ENCODE peak calls at places on chromosomes 3 and 15, in four cellular contexts. One of them, this sample, is unnamed.

GRCh38 chr3:181075098-181075497 is 85.6 kb upstream of the DNAJC19 start:
- DNase-seq in K562: no peak
- DNase-seq in HepG2: no peak
- DNase-seq in A549: no peak
- DNase-seq in this sample: no peak

GRCh38 chr3:36991923-36992805 is 767 bp downstream of the EPM2AIP1 start:
- DNase-seq in A549: peak
- DNase-seq in K562: peak
- DNase-seq in HepG2: peak
- DNase-seq in this sample: no peak

GRCh38 chr3:140092883-140093536 is 158.0 kb downstream of the CLSTN2 start:
- DNase-seq in A549: no peak
- DNase-seq in K562: peak
- DNase-seq in HepG2: no peak
- DNase-seq in this sample: no peak

GRCh38 chr3:187567741-187568140 is 102.5 kb downstream of the SST start:
- DNase-seq in HepG2: peak
- DNase-seq in K562: no peak
- DNase-seq in A549: no peak
- DNase-seq in this sample: no peak

GRCh38 chr3:69197922-69198540 is 75.6 kb upstream of the LMOD3 start:
- DNase-seq in A549: no peak
- DNase-seq in HepG2: no peak
- DNase-seq in K562: no peak
- DNase-seq in this sample: no peak

GRCh38 chr3:168156479-168156878 is 60.8 kb upstream of the GOLIM4 start:
- DNase-seq in HepG2: no peak
- DNase-seq in K562: no peak
- DNase-seq in A549: no peak
- DNase-seq in this sample: no peak

GRCh38 chr15:63559753-63560152 is 37.4 kb upstream of the FBXL22 start:
- DNase-seq in K562: no peak
- DNase-seq in HepG2: no peak
- DNase-seq in A549: no peak
- DNase-seq in this sample: no peak

GRCh38 chr3:158106773-158107461 is 697 bp upstream of the SHOX2 start:
- DNase-seq in HepG2: no peak
- DNase-seq in A549: peak
- DNase-seq in K562: no peak
- DNase-seq in this sample: no peak

GRCh38 chr3:102790742-102791141 is 355.9 kb downstream of the ZPLD1 start:
- DNase-seq in K562: no peak
- DNase-seq in A549: no peak
- DNase-seq in HepG2: no peak
- DNase-seq in this sample: no peak

GRCh38 chr3:128969993-128970740 is 23.7 kb downstream of the CFAP92 start:
- DNase-seq in HepG2: peak
- DNase-seq in K562: peak
- DNase-seq in A549: peak
- DNase-seq in this sample: no peak

GRCh38 chr3:197487911-197488391 is 67.8 kb downstream of the BDH1 start:
- DNase-seq in K562: peak
- DNase-seq in A549: peak
- DNase-seq in HepG2: peak
- DNase-seq in this sample: no peak

GRCh38 chr3:157858821-157859220 is 247.4 kb downstream of the SHOX2 start:
- DNase-seq in K562: no peak
- DNase-seq in HepG2: no peak
- DNase-seq in A549: no peak
- DNase-seq in this sample: no peak

GRCh38 chr15:45948226-45948625 is 313.4 kb downstream of the SQOR start:
- DNase-seq in A549: no peak
- DNase-seq in HepG2: no peak
- DNase-seq in K562: no peak
- DNase-seq in this sample: no peak

GRCh38 chr3:111210003-111210699 is 138.5 kb downstream of the NECTIN3 start:
- DNase-seq in A549: no peak
- DNase-seq in HepG2: no peak
- DNase-seq in K562: no peak
- DNase-seq in this sample: no peak

GRCh38 chr3:78665776-78666457 is 1101.9 kb downstream of the ROBO1 start:
- DNase-seq in K562: no peak
- DNase-seq in HepG2: no peak
- DNase-seq in A549: no peak
- DNase-seq in this sample: no peak

GRCh38 chr15:67242665-67243064 is 11.8 kb downstream of the AAGAB start:
- DNase-seq in K562: no peak
- DNase-seq in A549: no peak
- DNase-seq in HepG2: no peak
- DNase-seq in this sample: no peak

GRCh38 chr3:107235923-107236315 is 141.3 kb upstream of the CCDC54 start:
- DNase-seq in HepG2: peak
- DNase-seq in K562: peak
- DNase-seq in A549: peak
- DNase-seq in this sample: peak

GRCh38 chr3:149547954-149548728 is 73.6 kb downstream of the TM4SF4 start:
- DNase-seq in HepG2: peak
- DNase-seq in A549: peak
- DNase-seq in K562: no peak
- DNase-seq in this sample: no peak

GRCh38 chr15:69685524-69686452 is 233.2 kb downstream of the RPLP1 start:
- DNase-seq in HepG2: no peak
- DNase-seq in A549: no peak
- DNase-seq in K562: no peak
- DNase-seq in this sample: no peak

GRCh38 chr3:50515565-50516047 is 12.2 kb upstream of the CACNA2D2 start:
- DNase-seq in K562: no peak
- DNase-seq in HepG2: peak
- DNase-seq in A549: no peak
- DNase-seq in this sample: no peak

GRCh38 chr3:129336093-129336706 is 57.5 kb downstream of the HMCES start:
- DNase-seq in K562: no peak
- DNase-seq in A549: no peak
- DNase-seq in HepG2: no peak
- DNase-seq in this sample: no peak

GRCh38 chr3:11705049-11705448 is 61.3 kb upstream of the VGLL4 start:
- DNase-seq in HepG2: no peak
- DNase-seq in A549: no peak
- DNase-seq in K562: peak
- DNase-seq in this sample: no peak

GRCh38 chr3:153138267-153139210 is 23.5 kb upstream of the RAP2B start:
- DNase-seq in HepG2: peak
- DNase-seq in K562: peak
- DNase-seq in A549: peak
- DNase-seq in this sample: peak

GRCh38 chr3:118641608-118642007 is 393.0 kb downstream of the IGSF11 start:
- DNase-seq in HepG2: no peak
- DNase-seq in K562: no peak
- DNase-seq in A549: peak
- DNase-seq in this sample: no peak

GRCh38 chr3:76400141-76400540 is 614.8 kb upstream of the ZNF717 start:
- DNase-seq in A549: no peak
- DNase-seq in K562: no peak
- DNase-seq in HepG2: no peak
- DNase-seq in this sample: no peak

GRCh38 chr3:133504736-133505135 is 68.8 kb upstream of the CDV3 start:
- DNase-seq in A549: no peak
- DNase-seq in HepG2: no peak
- DNase-seq in K562: no peak
- DNase-seq in this sample: no peak

GRCh38 chr3:169112153-169112892 is 551.2 kb downstream of the MECOM start:
- DNase-seq in K562: no peak
- DNase-seq in HepG2: peak
- DNase-seq in A549: no peak
- DNase-seq in this sample: no peak

GRCh38 chr15:51579012-51579411 is 43.6 kb downstream of the DMXL2 start:
- DNase-seq in K562: no peak
- DNase-seq in HepG2: no peak
- DNase-seq in A549: no peak
- DNase-seq in this sample: no peak

GRCh38 chr15:89776274-89777072 is at the start of gene MESP2:
- DNase-seq in K562: peak
- DNase-seq in HepG2: peak
- DNase-seq in A549: peak
- DNase-seq in this sample: no peak

GRCh38 chr15:58524247-58524646 is 92.5 kb downstream of the LIPC start:
- DNase-seq in K562: no peak
- DNase-seq in A549: peak
- DNase-seq in HepG2: peak
- DNase-seq in this sample: no peak

GRCh38 chr3:188299713-188300112 is 145.8 kb downstream of the LPP start:
- DNase-seq in HepG2: no peak
- DNase-seq in K562: no peak
- DNase-seq in A549: no peak
- DNase-seq in this sample: no peak

GRCh38 chr15:80072285-80072684 is 12.8 kb downstream of the ZFAND6 start:
- DNase-seq in K562: peak
- DNase-seq in HepG2: peak
- DNase-seq in A549: peak
- DNase-seq in this sample: peak
- TF ChIP-seq USF2 in K562: no peak
- TF ChIP-seq USF2 in HepG2: no peak
- TF ChIP-seq USF2 in A549: no peak
- TF ChIP-seq USF2 in this sample: no peak

GRCh38 chr15:74836846-74837245 is 6.1 kb downstream of the ULK3 start:
- DNase-seq in HepG2: no peak
- DNase-seq in A549: no peak
- DNase-seq in K562: no peak
- DNase-seq in this sample: no peak

GRCh38 chr15:74832826-74833225 is 6.4 kb downstream of the CPLX3 start:
- DNase-seq in A549: no peak
- DNase-seq in K562: no peak
- DNase-seq in HepG2: no peak
- DNase-seq in this sample: no peak

GRCh38 chr15:74833376-74834107 is 7.1 kb downstream of the CPLX3 start:
- DNase-seq in HepG2: no peak
- DNase-seq in A549: no peak
- DNase-seq in K562: no peak
- DNase-seq in this sample: no peak

GRCh38 chr15:74837482-74837881 is 5.5 kb downstream of the ULK3 start:
- DNase-seq in A549: no peak
- DNase-seq in K562: no peak
- DNase-seq in HepG2: no peak
- DNase-seq in this sample: no peak

GRCh38 chr15:74835312-74835823 is 7.6 kb downstream of the ULK3 start:
- DNase-seq in A549: peak
- DNase-seq in K562: peak
- DNase-seq in HepG2: peak
- DNase-seq in this sample: no peak
- TF ChIP-seq JUNB in A549: no peak
- TF ChIP-seq JUNB in K562: no peak
- TF ChIP-seq JUNB in HepG2: no peak
- TF ChIP-seq JUNB in this sample: no peak

GRCh38 chr15:71448688-71449114 is 333.4 kb downstream of the THSD4 start:
- DNase-seq in HepG2: peak
- DNase-seq in A549: peak
- DNase-seq in K562: peak
- DNase-seq in this sample: no peak
- TF ChIP-seq USF2 in HepG2: no peak
- TF ChIP-seq USF2 in A549: no peak
- TF ChIP-seq USF2 in K562: no peak
- TF ChIP-seq USF2 in this sample: no peak

GRCh38 chr15:61500951-61501350 is 271.8 kb upstream of the RORA start:
- DNase-seq in HepG2: no peak
- DNase-seq in K562: no peak
- DNase-seq in A549: no peak
- DNase-seq in this sample: no peak
- TF ChIP-seq JUNB in HepG2: no peak
- TF ChIP-seq JUNB in K562: no peak
- TF ChIP-seq JUNB in A549: no peak
- TF ChIP-seq JUNB in this sample: no peak

GRCh38 chr15:38551720-38552627 is 12.6 kb downstream of the RASGRP1 start:
- DNase-seq in HepG2: no peak
- DNase-seq in K562: no peak
- DNase-seq in A549: no peak
- DNase-seq in this sample: no peak

GRCh38 chr15:38553071-38553470 is 11.5 kb downstream of the RASGRP1 start:
- DNase-seq in K562: no peak
- DNase-seq in HepG2: no peak
- DNase-seq in A549: no peak
- DNase-seq in this sample: no peak

GRCh38 chr15:38549222-38549621 is 15.4 kb downstream of the RASGRP1 start:
- DNase-seq in K562: no peak
- DNase-seq in HepG2: no peak
- DNase-seq in A549: no peak
- DNase-seq in this sample: no peak

GRCh38 chr15:38545179-38545578 is 19.4 kb downstream of the RASGRP1 start:
- DNase-seq in K562: no peak
- DNase-seq in HepG2: no peak
- DNase-seq in A549: no peak
- DNase-seq in this sample: no peak

DNA sequence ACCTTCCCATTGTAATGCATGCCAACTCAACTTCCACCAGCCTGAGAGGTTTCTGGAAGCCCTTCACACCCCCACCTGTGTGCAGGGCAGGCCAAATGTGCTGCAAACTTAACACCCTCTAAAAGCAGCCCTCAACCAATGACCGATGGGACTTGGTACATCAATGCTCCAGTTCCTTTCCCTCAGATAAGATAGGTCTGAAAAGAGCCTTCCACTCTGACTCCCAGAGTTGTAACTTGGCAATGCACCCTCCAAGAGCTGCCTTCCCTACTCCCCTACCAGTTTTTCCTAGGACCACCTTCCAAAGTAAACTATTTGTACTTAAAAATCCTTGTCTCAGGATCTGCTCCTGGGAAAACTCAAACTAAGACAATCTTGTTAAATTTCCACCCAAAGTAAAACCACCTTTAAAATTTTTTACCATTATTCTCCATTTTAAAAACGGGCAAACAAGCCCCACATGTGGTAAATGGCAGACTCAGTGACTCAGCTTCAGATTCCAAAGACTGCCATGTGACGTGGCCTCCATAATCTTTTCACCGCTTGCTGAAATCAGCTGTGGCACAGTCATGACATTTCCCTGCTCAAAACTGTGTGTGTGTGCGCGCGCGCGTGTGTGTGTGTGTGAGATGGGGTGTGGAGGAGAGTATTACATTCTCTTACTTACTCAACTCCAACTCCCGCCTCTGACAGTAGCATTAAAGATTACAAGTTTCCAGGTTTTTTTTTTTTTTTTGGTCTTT is 17.2 kb downstream of the RASGRP1 start:
- DNase-seq in HepG2: no peak
- DNase-seq in K562: peak
- DNase-seq in A549: no peak
- DNase-seq in this sample: no peak
- TF ChIP-seq USF2 in HepG2: no peak
- TF ChIP-seq USF2 in K562: peak
- TF ChIP-seq USF2 in A549: no peak
- TF ChIP-seq USF2 in this sample: no peak

GRCh38 chr3:63921741-63922482 is 9.7 kb upstream of the SCAANT1 start:
- DNase-seq in A549: no peak
- DNase-seq in HepG2: no peak
- DNase-seq in K562: no peak
- DNase-seq in this sample: peak
- TF ChIP-seq JUNB in A549: no peak
- TF ChIP-seq JUNB in HepG2: no peak
- TF ChIP-seq JUNB in K562: no peak
- TF ChIP-seq JUNB in this sample: no peak